ENCODE peak calls at places on chromosomes 1 and 21, in four cellular contexts. R is psoas muscle, M is IMR-90, G is RWPE2. V is an unnamed sample.

GRCh38 chr1:184276416-184276815 is 110.4 kb upstream of the C1orf21 start:
- DNase-seq in G (no peak), M (peak; percentile 43), R (no peak), V (no peak)

GRCh38 chr1:2494323-2494693 is 18.2 kb downstream of the PLCH2 start:
- DNase-seq in G (peak; percentile 94), M (peak; percentile 45), R (no peak), V (no peak)

GRCh38 chr1:63789856-63790605 is 16.2 kb downstream of the ROR1 start:
- DNase-seq in R (no peak), G (no peak), M (no peak), V (no peak)

GRCh38 chr1:117599822-117600221 is 6.0 kb upstream of the TENT5C start:
- DNase-seq in M (no peak), G (no peak), R (peak; percentile 76), V (no peak)

GRCh38 chr1:56570924-56571372 is 8.4 kb downstream of the PLPP3 start:
- DNase-seq in G (no peak), M (no peak), R (no peak), V (no peak)

GRCh38 chr1:29698033-29698432 is 461.7 kb downstream of the PTPRU start:
- DNase-seq in G (no peak), R (no peak), M (peak; percentile 59), V (no peak)

GRCh38 chr1:151831605-151832004 is at the start of gene RORC:
- DNase-seq in R (peak; percentile 72), G (no peak), M (no peak), V (no peak)

GRCh38 chr1:94952539-94952938 is 25.6 kb upstream of the CNN3 start:
- DNase-seq in M (no peak), G (no peak), R (no peak), V (no peak)

GRCh38 chr1:145757420-145757819 is 38.1 kb downstream of the CD160 start:
- DNase-seq in R (no peak), M (peak; percentile 35), G (no peak), V (no peak)

GRCh38 chr1:1356166-1356795 is 2.1 kb downstream of the MXRA8 start:
- DNase-seq in M (no peak), R (no peak), G (no peak), V (no peak)

GRCh38 chr1:74673351-74674111 is at the start of gene ERICH3:
- DNase-seq in R (no peak), M (no peak), G (no peak), V (no peak)

GRCh38 chr1:105492941-105493340 is 1563.5 kb upstream of the PRMT6 start:
- DNase-seq in M (no peak), R (no peak), G (no peak), V (no peak)

GRCh38 chr21:42733874-42734273 is 80.5 kb downstream of the PDE9A start:
- DNase-seq in R (no peak), G (no peak), M (no peak), V (no peak)

GRCh38 chr1:63169057-63169456 is 153.3 kb upstream of the FOXD3 start:
- DNase-seq in G (no peak), R (no peak), M (no peak), V (no peak)

GRCh38 chr1:108120163-108120562 is 80.0 kb downstream of the SLC25A24 start:
- DNase-seq in M (no peak), R (no peak), G (no peak), V (no peak)

GRCh38 chr1:236313412-236313811 is 31.7 kb upstream of the ERO1B start:
- DNase-seq in R (no peak), G (no peak), M (no peak), V (no peak)

GRCh38 chr1:236308827-236309226 is 27.1 kb upstream of the ERO1B start:
- DNase-seq in G (no peak), R (no peak), M (no peak), V (no peak)

GRCh38 chr1:236315092-236315491 is 33.3 kb upstream of the ERO1B start:
- DNase-seq in M (no peak), R (no peak), G (no peak), V (no peak)

GRCh38 chr1:236307437-236307836 is 25.7 kb upstream of the ERO1B start:
- DNase-seq in M (no peak), G (no peak), R (no peak), V (no peak)

DNA sequence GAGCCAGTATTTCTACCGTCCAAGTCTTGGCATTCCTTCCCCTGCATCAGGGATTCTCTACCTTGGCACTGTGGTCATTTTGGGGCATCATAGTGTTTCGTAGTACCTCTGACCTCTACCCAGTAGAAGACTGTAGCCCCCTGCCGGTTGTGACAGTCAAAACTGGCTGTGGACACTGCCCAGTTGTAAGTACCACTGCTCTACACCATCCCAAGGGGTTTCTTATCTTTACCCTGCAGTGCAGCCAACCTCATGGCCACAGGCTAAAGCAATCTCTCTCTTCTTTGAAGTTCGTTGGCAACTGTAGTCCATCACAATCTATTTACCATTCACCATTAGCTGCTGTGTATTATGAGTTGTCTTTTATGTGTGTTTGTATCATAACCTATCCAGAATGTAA is 29.3 kb upstream of the ERO1B start:
- DNase-seq in M (no peak), G (no peak), R (no peak), V (no peak)
- TF ChIP-seq CTCF in M (no peak), G (no peak), R (no peak), V (no peak)

GRCh38 chr21:28342229-28342810 is 650.4 kb downstream of the LTN1 start:
- DNase-seq in M (no peak), R (no peak), G (no peak), V (no peak)

GRCh38 chr21:28336299-28336698 is 656.4 kb downstream of the LTN1 start:
- DNase-seq in R (no peak), M (peak; percentile 96), G (no peak), V (no peak)

GRCh38 chr21:28337319-28337718 is 655.4 kb downstream of the LTN1 start:
- DNase-seq in G (no peak), R (no peak), M (peak; percentile 78), V (no peak)

GRCh38 chr21:28338906-28339305 is 653.8 kb downstream of the LTN1 start:
- DNase-seq in R (no peak), M (no peak), G (no peak), V (no peak)

GRCh38 chr21:28339403-28339802 is 653.3 kb downstream of the LTN1 start:
- DNase-seq in M (no peak), R (no peak), G (no peak), V (no peak)
- H3K9me3 ChIP-seq in M (no peaks in the 10 kb centered on the region), R (no peaks in the 10 kb centered on the region), G (no peaks in the 10 kb centered on the region), V (no peaks in the 10 kb centered on the region)

GRCh38 chr1:52454111-52454510 is 49.7 kb downstream of the PRPF38A start:
- DNase-seq in G (no peak), M (no peak), R (no peak), V (no peak)
- H3K27ac ChIP-seq in G (no peak overlapping the region), M (no peak overlapping the region), R (no peak overlapping the region), V (no peak overlapping the region)

GRCh38 chr1:50526431-50526830 is 103.2 kb upstream of the DMRTA2 start:
- DNase-seq in R (no peak), M (peak; percentile 67), G (no peak), V (no peak)

GRCh38 chr1:50529510-50529909 is 106.3 kb upstream of the DMRTA2 start:
- DNase-seq in G (no peak), M (no peak), R (no peak), V (no peak)

GRCh38 chr1:50527249-50527986 is 104.2 kb upstream of the DMRTA2 start:
- DNase-seq in M (no peak), G (no peak), R (no peak), V (no peak)

GRCh38 chr1:50531601-50532000 is 108.4 kb upstream of the DMRTA2 start:
- DNase-seq in R (no peak), M (peak; percentile 41), G (no peak), V (no peak)

GRCh38 chr1:50531027-50531426 is 107.8 kb upstream of the DMRTA2 start:
- DNase-seq in R (no peak), G (no peak), M (peak; percentile 11), V (no peak)
- TF ChIP-seq CTCF in R (no peak), G (no peak), M (no peak), V (no peak)

GRCh38 chr1:231265379-231265778 is 24.4 kb downstream of the GNPAT start:
- DNase-seq in R (no peak), G (no peak), M (no peak), V (no peak)

GRCh38 chr1:231264642-231265041 is 23.6 kb downstream of the GNPAT start:
- DNase-seq in M (no peak), G (no peak), R (no peak), V (no peak)

GRCh38 chr1:231260351-231260750 is 19.3 kb downstream of the GNPAT start:
- DNase-seq in R (no peak), G (no peak), M (no peak), V (no peak)
- H3K9me3 ChIP-seq in R (no peaks in the 10 kb centered on the region), G (no peaks in the 10 kb centered on the region), M (peaks cover 10% of the 10 kb centered on the region), V (no peaks in the 10 kb centered on the region)

V was measured in CD4-positive, alpha-beta T cell.